ENCODE peak calls at places on chromosomes 4 and X, in four cellular contexts. M, H, Y and E are unnamed samples.

GRCh38 chr4:56655627-56656345 is 25.3 kb downstream of the HOPX start:
- DNase-seq in M (no peak), H (no peak), Y (no peak), E (no peak)

GRCh38 chr4:168615294-168615693 is 118.4 kb downstream of the PALLD start:
- DNase-seq in M (no peak), Y (no peak), H (no peak), E (no peak)

GRCh38 chr4:151443777-151444176 is 34.8 kb downstream of the FHIP1A start:
- DNase-seq in Y (no peak), M (no peak), H (no peak), E (no peak)

GRCh38 chr4:2072971-2073807 is 14.1 kb downstream of the NAT8L start:
- DNase-seq in H (no peak), Y (no peak), M (no peak), E (peak; percentile 43)

GRCh38 chrX:19332983-19333382 is 10.7 kb upstream of the PDHA1 start:
- DNase-seq in H (no peak), M (no peak), Y (no peak), E (no peak)

GRCh38 chrX:84187501-84188319 is at the start of gene RPS6KA6:
- DNase-seq in H (no peak), M (no peak), Y (no peak), E (no peak)

GRCh38 chrX:72387247-72387646 is 81.5 kb upstream of the CITED1 start:
- DNase-seq in H (no peak), M (no peak), Y (no peak), E (no peak)

GRCh38 chr4:8547108-8547911 is 32.9 kb upstream of the GPR78 start:
- DNase-seq in H (peak; percentile 56), Y (no peak), M (peak; percentile 67), E (peak; percentile 69)

GRCh38 chrX:20393944-20394343 is 127.2 kb upstream of the RPS6KA3 start:
- DNase-seq in Y (no peak), H (no peak), M (no peak), E (no peak)

GRCh38 chr4:126784966-126785580 is 847.7 kb upstream of the INTU start:
- DNase-seq in Y (no peak), H (no peak), M (no peak), E (no peak)

GRCh38 chrX:13411496-13412207 is 91.8 kb upstream of the ATXN3L start:
- DNase-seq in M (no peak), Y (no peak), H (no peak), E (no peak)

GRCh38 chr4:104494822-104495559 is at the start of gene CXXC4:
- DNase-seq in Y (no peak), H (peak; percentile 23), M (peak; percentile 35), E (peak; percentile 70)

GRCh38 chrX:30874851-30875250 is 14.2 kb downstream of the TAB3 start:
- DNase-seq in H (no peak), Y (no peak), M (no peak), E (no peak)

GRCh38 chrX:40290519-40290918 is 192.8 kb upstream of the BCOR start:
- DNase-seq in M (no peak), H (no peak), Y (no peak), E (no peak)

GRCh38 chr4:150255610-150256580 is 177.7 kb downstream of the DCLK2 start:
- DNase-seq in Y (no peak), H (no peak), M (no peak), E (no peak)

GRCh38 chr4:150259861-150260567 is 181.8 kb downstream of the DCLK2 start:
- DNase-seq in Y (no peak), H (no peak), M (no peak), E (no peak)

GRCh38 chr4:150257338-150257737 is 179.1 kb downstream of the DCLK2 start:
- DNase-seq in H (no peak), M (no peak), Y (no peak), E (no peak)

GRCh38 chr4:150256841-150257273 is 178.6 kb downstream of the DCLK2 start:
- DNase-seq in M (no peak), Y (no peak), H (no peak), E (peak; percentile 33)

DNA sequence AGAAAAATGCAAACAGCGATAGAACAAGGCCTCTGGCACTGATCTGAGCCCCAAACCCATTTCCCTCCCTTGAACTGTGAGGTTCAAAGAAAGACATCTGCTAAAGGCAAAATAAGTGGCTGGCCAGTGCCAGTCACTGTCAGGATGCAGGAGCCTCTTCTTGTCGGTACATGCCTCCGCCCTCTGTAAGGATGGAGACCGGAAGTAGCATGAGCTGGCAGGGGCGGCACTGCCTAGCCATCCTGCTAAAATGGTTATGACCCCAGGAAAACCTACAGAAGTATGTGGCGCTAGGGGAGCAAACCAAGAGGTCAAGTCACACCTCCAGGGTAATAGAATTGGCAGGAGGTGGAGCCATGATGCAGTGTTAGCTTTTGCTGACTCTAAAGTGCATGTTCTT is 180.3 kb downstream of the DCLK2 start:
- DNase-seq in Y (no peak), M (no peak), H (no peak), E (no peak)
- H3K27ac ChIP-seq in Y (no peak overlapping the region), M (no peak overlapping the region), H (no peak overlapping the region), E (no peak overlapping the region)

GRCh38 chr4:148114436-148114835 is 327.8 kb downstream of the NR3C2 start:
- DNase-seq in M (no peak), H (no peak), Y (no peak), E (no peak)

GRCh38 chr4:148118179-148118578 is 324.0 kb downstream of the NR3C2 start:
- DNase-seq in Y (no peak), H (no peak), M (no peak), E (no peak)

GRCh38 chr4:148118628-148119027 is 323.6 kb downstream of the NR3C2 start:
- DNase-seq in M (no peak), Y (no peak), H (no peak), E (no peak)

GRCh38 chr4:148116971-148117370 is 325.2 kb downstream of the NR3C2 start:
- DNase-seq in M (no peak), Y (no peak), H (no peak), E (no peak)

DNA sequence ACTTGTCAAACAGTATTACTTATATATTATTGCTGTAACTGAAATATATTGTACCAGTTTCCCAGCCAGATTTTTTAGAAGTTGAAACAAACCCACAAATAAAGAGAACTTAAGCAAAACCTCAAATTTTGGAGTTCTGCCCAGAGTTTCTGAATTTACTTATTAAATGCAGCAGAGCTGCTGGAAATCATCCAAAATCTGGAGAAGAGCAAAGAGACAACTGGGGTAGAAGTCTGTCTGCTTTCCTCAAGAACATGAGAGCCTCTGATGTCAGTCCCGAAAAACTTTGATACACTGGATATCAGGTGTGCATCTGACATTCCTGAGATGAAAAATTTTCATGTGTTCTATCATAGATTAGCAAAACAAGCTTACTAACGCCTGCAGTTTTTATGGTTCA is 325.9 kb downstream of the NR3C2 start:
- DNase-seq in H (no peak), Y (no peak), M (no peak), E (no peak)
- TF ChIP-seq EGR1 in H (no peak), Y (no peak), M (no peak), E (no peak)

GRCh38 chrX:135974279-135974856 is 580 bp upstream of the MMGT1 start:
- DNase-seq in M (no peak), Y (no peak), H (peak; percentile 36), E (peak; percentile 48)
- H3K27ac ChIP-seq in M (no peak overlapping the region), Y (no peak overlapping the region), H (no peak overlapping the region), E (no peak overlapping the region)

GRCh38 chr4:128775477-128775876 is 34.0 kb upstream of the JADE1 start:
- DNase-seq in M (no peak), Y (no peak), H (no peak), E (no peak)

GRCh38 chr4:128775916-128776315 is 33.6 kb upstream of the JADE1 start:
- DNase-seq in H (no peak), Y (no peak), M (no peak), E (no peak)

GRCh38 chr4:128780688-128781087 is 28.8 kb upstream of the JADE1 start:
- DNase-seq in H (no peak), Y (no peak), M (no peak), E (no peak)

GRCh38 chr4:128782076-128782715 is 27.3 kb upstream of the JADE1 start:
- DNase-seq in Y (no peak), H (peak; percentile 18), M (no peak), E (no peak)

GRCh38 chr4:128776794-128777216 is 32.7 kb upstream of the JADE1 start:
- DNase-seq in M (no peak), H (no peak), Y (no peak), E (no peak)
- TF ChIP-seq EGR1 in M (no peak), H (no peak), Y (no peak), E (no peak)

GRCh38 chrX:10576777-10577444 is 43.5 kb downstream of the MID1 start:
- DNase-seq in Y (no peak), H (no peak), M (no peak), E (no peak)
- H3K27ac ChIP-seq in Y (no peak overlapping the region), H (peak overlapping the region; percentile 85), M (no peak overlapping the region), E (no peak overlapping the region)

DNA sequence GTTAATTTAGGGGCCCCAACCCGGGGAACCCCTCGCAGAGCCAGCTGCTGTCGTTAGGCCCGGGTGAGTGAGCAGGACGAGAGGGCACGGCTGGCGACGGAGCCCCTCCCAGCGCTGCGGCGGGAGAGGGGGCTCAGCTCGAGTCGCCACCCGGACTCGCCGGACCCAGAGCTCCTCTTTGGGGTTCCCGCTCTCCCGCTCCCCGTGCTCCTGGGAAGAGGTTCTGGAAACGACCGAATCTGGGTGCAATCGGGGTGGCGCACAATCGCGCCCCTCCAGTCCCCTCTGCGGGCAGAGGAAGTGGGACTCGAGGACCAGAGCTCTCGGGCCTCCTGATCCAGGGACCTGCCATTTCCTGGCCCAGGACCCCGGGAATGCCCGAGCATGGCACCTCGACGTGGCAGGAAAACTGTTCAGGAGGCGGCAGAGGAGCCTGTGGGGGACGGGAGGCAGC is 37.3 kb upstream of the ARAF start:
- DNase-seq in M (no peak), H (no peak), Y (no peak), E (peak; percentile 59)
- TF ChIP-seq EGR1 in M (no peak), H (no peak), Y (no peak), E (no peak)

DNA sequence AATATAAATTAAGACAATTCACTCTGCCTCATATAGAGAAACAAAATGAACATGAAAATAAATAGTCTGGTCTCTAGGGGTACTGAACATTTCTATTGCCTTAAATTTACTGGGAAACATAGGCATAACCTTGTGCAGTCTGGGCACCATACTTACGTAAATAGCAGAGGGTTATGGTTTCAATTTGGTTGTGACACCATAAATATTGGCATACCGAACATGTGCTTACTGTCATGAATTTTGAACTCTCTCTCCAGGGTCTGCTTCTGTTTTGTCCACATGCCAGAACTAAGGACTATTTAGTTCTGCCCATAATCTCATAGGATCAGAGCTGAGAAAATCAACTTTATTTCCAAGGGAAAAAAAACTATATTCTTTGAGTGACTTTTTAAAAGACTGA is 17.6 kb downstream of the PDGFC start:
- DNase-seq in M (no peak), H (no peak), Y (no peak), E (no peak)
- H3K27ac ChIP-seq in M (no peak overlapping the region), H (no peak overlapping the region), Y (no peak overlapping the region), E (no peak overlapping the region)

GRCh38 chr4:157004279-157005161 is 32.9 kb upstream of the PDGFC start:
- DNase-seq in M (no peak), Y (no peak), H (no peak), E (no peak)
- TF ChIP-seq EGR1 in M (no peak), Y (no peak), H (no peak), E (no peak)

GRCh38 chr4:144645621-144646522 is at the start of gene HHIP:
- DNase-seq in H (no peak), M (peak; percentile 43), Y (no peak), E (no peak)
- H3K27ac ChIP-seq in H (no peak within 1 kb of the TSS), M (no peak within 1 kb of the TSS), Y (no peak within 1 kb of the TSS), E (no peak within 1 kb of the TSS)